ENCODE peak calls at places on chromosomes 1 and 21, in five cellular contexts. R is breast epithelium, K is HCT116, Q is upper lobe of left lung, V is sigmoid colon. P is an unnamed sample.

GRCh38 chr1:8122477-8123407 is 96.6 kb upstream of the ERRFI1 start:
- DNase-seq in R (no peak), K (no peak), Q (no peak), V (peak), P (no peak)

GRCh38 chr1:220432408-220432807 is 95.5 kb upstream of the MARK1 start:
- DNase-seq in R (no peak), K (peak), Q (no peak), V (no peak), P (no peak)

GRCh38 chr1:160951443-160952128 is 3.0 kb downstream of the ITLN2 start:
- DNase-seq in R (no peak), K (peak), Q (peak), V (no peak), P (peak)

GRCh38 chr1:47755368-47755990 is 241.7 kb downstream of the TRABD2B start:
- DNase-seq in R (peak), K (peak), Q (no peak), V (no peak), P (peak)

GRCh38 chr1:168893359-168893791 is 164.4 kb upstream of the DPT start:
- DNase-seq in R (no peak), K (no peak), Q (no peak), V (peak), P (no peak)

GRCh38 chr1:231600461-231600976 is 26.1 kb upstream of the DISC1 start:
- DNase-seq in R (no peak), K (no peak), Q (no peak), V (no peak), P (no peak)

GRCh38 chr1:63984891-63985290 is 211.1 kb downstream of the ROR1 start:
- DNase-seq in R (no peak), K (no peak), Q (no peak), V (no peak), P (no peak)

GRCh38 chr1:225915538-225915991 is 8.5 kb downstream of the PYCR2 start:
- DNase-seq in R (no peak), K (no peak), Q (no peak), V (no peak), P (no peak)

GRCh38 chr1:198151688-198152087 is 5.1 kb upstream of the NEK7 start:
- DNase-seq in R (no peak), K (no peak), Q (no peak), V (no peak), P (no peak)

GRCh38 chr1:119631433-119632102 is 16.5 kb downstream of the ZNF697 start:
- DNase-seq in R (peak), K (no peak), Q (peak), V (peak), P (peak)

GRCh38 chr1:186482661-186483255 is 21.8 kb upstream of the PDC start:
- DNase-seq in R (no peak), K (peak), Q (peak), V (peak), P (no peak)

GRCh38 chr1:236472850-236473788 is 50.7 kb upstream of the LGALS8 start:
- DNase-seq in R (no peak), K (no peak), Q (no peak), V (no peak), P (no peak)

GRCh38 chr1:221994274-221994698 is 252.4 kb upstream of the DUSP10 start:
- DNase-seq in R (no peak), K (no peak), Q (no peak), V (no peak), P (no peak)

GRCh38 chr21:31098576-31099005 is 60.3 kb upstream of the KRTAP19-8 start:
- DNase-seq in R (peak), K (peak), Q (peak), V (peak), P (peak)

GRCh38 chr1:62515055-62515454 is 78.2 kb downstream of the USP1 start:
- DNase-seq in R (no peak), K (no peak), Q (no peak), V (no peak), P (no peak)

GRCh38 chr1:11143401-11143800 is 43.7 kb upstream of the EXOSC10 start:
- DNase-seq in R (no peak), K (no peak), Q (no peak), V (no peak), P (no peak)

GRCh38 chr1:34829250-34829649 is 30.3 kb downstream of the SMIM12 start:
- DNase-seq in R (no peak), K (no peak), Q (no peak), V (no peak), P (no peak)

GRCh38 chr1:62687903-62688686 is at the start of gene DOCK7:
- DNase-seq in R (peak), K (peak), Q (peak), V (peak), P (peak)

GRCh38 chr1:29455781-29456180 is 219.5 kb downstream of the PTPRU start:
- DNase-seq in R (peak), K (no peak), Q (no peak), V (no peak), P (peak)

GRCh38 chr21:28215214-28215954 is 777.3 kb downstream of the LTN1 start:
- DNase-seq in R (no peak), K (no peak), Q (no peak), V (no peak), P (no peak)

GRCh38 chr1:100866041-100866900 is 28.4 kb downstream of the EXTL2 start:
- DNase-seq in R (no peak), K (peak), Q (no peak), V (no peak), P (no peak)

GRCh38 chr1:196678510-196678884 is 26.7 kb downstream of the CFH start:
- DNase-seq in R (no peak), K (no peak), Q (no peak), V (no peak), P (no peak)

GRCh38 chr1:182261655-182262054 is 129.9 kb downstream of the GLUL start:
- DNase-seq in R (no peak), K (no peak), Q (no peak), V (no peak), P (no peak)

GRCh38 chr1:25767437-25767770 is 32.6 kb upstream of the SELENON start:
- DNase-seq in R (no peak), K (no peak), Q (no peak), V (no peak), P (no peak)

GRCh38 chr21:15210235-15210678 is 145.5 kb upstream of the NRIP1 start:
- DNase-seq in R (no peak), K (no peak), Q (peak), V (peak), P (peak)

GRCh38 chr1:225917536-225917935 is 6.5 kb downstream of the PYCR2 start:
- DNase-seq in R (no peak), K (no peak), Q (no peak), V (no peak), P (no peak)

GRCh38 chr1:205271277-205271676 is 43.5 kb downstream of the TMCC2 start:
- DNase-seq in R (no peak), K (no peak), Q (no peak), V (no peak), P (no peak)

GRCh38 chr1:7528386-7529031 is 242.6 kb upstream of the VAMP3 start:
- DNase-seq in R (no peak), K (no peak), Q (no peak), V (no peak), P (peak)

GRCh38 chr1:14980801-14981200 is 172.7 kb upstream of the TMEM51 start:
- DNase-seq in R (no peak), K (no peak), Q (no peak), V (no peak), P (no peak)

GRCh38 chr1:51048670-51049069 is 53.4 kb upstream of the C1orf185 start:
- DNase-seq in R (no peak), K (no peak), Q (no peak), V (no peak), P (no peak)

GRCh38 chr1:162193815-162194214 is 124.3 kb downstream of the NOS1AP start:
- DNase-seq in R (no peak), K (no peak), Q (no peak), V (no peak), P (no peak)

GRCh38 chr1:1763657-1764621 is 14.3 kb downstream of the NADK start:
- DNase-seq in R (no peak), K (no peak), Q (peak), V (no peak), P (peak)

GRCh38 chr1:69976896-69977295 is 228.5 kb downstream of the LRRC40 start:
- DNase-seq in R (no peak), K (no peak), Q (no peak), V (no peak), P (no peak)

GRCh38 chr1:223244366-223245103 is 101.5 kb upstream of the TLR5 start:
- DNase-seq in R (no peak), K (no peak), Q (no peak), V (no peak), P (no peak)

GRCh38 chr1:90724361-90724760 is 7.3 kb upstream of the BARHL2 start:
- DNase-seq in R (no peak), K (no peak), Q (no peak), V (no peak), P (no peak)

GRCh38 chr1:112040891-112041740 is 51.6 kb upstream of the KCND3 start:
- DNase-seq in R (no peak), K (no peak), Q (no peak), V (no peak), P (no peak)

GRCh38 chr1:63824386-63824898 is 50.6 kb downstream of the ROR1 start:
- DNase-seq in R (no peak), K (no peak), Q (no peak), V (no peak), P (no peak)

GRCh38 chr1:6157528-6158174 is 22.5 kb downstream of the CHD5 start:
- DNase-seq in R (no peak), K (peak), Q (no peak), V (no peak), P (no peak)
- TF ChIP-seq POLR2AphosphoS5 in R (no peak), K (peak), Q (no peak), V (no peak), P (no peak)

DNA sequence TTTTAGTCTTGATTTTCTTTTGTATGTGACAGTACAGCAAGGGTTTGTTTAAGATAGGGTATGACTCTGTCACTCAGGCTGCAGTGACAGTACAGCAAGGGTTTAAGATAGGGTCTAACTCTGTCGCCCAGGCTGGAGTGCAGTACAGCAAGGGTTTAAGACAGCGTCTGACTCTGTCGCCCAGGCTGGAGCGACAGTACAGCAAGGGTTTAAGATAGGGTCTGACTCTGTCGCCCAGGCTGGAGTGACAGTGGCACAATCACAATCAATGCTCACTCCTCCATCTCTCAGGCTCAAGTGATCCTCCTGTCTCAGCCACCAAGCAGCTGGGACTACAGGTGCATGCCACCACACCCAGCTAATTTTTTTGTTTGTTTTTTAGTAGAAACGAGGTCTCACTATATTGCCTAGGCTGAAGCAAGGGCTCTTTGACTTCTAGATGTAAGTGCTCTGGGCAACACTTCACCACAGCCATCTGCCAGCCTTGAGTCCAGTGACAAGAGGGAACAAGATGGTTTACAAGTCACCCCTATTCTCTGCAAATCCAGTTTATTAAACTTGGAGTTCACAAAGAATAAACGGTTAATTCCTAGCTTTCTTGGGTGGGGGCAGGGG is 965 bp upstream of the SH2D5 start:
- DNase-seq in R (no peak), K (no peak), Q (no peak), V (no peak), P (no peak)
- H3K4me3 ChIP-seq in R (peak), K (peak), Q (peak), V (no peak), P (no peak)

GRCh38 chr21:39888848-39889247 is 21.6 kb downstream of the PCP4 start:
- DNase-seq in R (no peak), K (no peak), Q (no peak), V (no peak), P (no peak)

GRCh38 chr21:39891111-39891510 is 23.9 kb downstream of the PCP4 start:
- DNase-seq in R (no peak), K (no peak), Q (no peak), V (no peak), P (no peak)

GRCh38 chr21:39882186-39882882 is 15.1 kb downstream of the PCP4 start:
- DNase-seq in R (no peak), K (no peak), Q (no peak), V (no peak), P (no peak)

GRCh38 chr21:39881661-39882060 is 14.4 kb downstream of the PCP4 start:
- DNase-seq in R (no peak), K (no peak), Q (no peak), V (no peak), P (no peak)

DNA sequence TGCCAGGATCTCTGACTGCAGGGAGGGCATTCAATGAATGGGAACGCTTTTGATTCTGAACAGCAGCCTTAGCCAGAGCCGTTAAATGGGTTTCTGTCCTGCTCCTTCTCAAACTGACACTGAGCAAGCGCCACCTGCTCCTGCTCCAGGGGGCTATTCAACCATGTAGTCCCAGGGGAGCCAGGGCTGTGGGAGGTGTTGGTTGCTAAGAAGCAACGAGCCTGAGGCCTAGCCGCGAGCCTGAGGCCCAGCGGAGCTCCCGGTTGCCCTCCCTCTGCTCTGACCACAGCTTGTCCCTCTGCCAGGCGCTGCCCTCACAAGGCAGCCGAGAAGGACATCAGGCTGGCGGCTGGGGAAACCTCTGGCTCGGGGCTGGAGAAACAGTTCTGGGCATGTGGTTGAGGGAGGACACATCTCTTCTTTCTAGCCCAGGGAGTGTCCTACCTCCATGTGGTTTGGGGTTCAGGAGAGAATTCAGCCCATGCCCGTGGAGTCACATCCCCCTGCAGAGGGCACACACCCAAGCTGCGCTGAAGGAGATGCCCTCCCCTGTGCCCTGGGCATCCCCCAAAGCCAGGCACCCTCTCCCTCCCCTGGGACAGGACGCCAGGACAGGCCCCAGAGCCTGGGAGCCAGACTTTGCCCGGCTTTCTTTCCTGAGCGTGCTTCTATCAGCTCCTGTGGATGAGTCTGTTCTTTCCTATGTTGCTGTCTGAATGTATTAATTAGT is 18.0 kb downstream of the PCP4 start:
- DNase-seq in R (no peak), K (no peak), Q (no peak), V (peak), P (no peak)
- TF ChIP-seq POLR2AphosphoS5 in R (no peak), K (no peak), Q (no peak), V (peak), P (no peak)

DNA sequence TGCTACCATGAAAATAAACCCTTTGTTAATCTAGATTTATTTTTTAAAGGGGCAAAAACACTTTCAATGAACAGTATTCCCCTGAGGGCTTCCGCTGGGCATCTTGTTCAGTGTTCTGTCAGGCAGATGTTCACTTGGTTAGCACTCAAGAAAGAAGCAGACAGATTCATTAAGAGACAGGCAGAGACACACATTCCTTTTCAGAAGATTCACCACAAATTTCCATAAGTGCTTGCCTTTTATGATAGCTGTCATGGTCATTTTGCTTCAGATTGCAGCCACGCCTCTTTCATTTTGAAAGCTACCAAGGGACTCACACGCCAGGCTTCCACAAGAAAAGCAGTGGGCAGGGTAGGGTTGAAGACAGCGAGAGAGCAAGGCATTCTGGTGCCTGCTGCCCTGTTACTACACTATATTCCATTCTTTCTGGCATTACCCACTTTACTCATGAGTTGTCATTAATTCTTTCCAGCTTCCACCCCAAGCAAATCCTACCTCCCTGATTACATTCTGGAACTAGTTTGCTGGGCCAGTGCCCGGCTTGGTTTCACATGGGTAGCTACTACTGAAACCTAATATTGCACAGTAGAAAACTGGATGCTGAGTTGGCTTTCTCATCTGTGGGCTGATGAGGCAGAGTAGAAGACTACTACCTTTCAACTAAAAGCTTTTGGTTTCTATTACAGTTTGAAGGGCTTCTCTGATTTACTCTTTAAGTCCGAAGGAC is 91.1 kb upstream of the COL24A1 start:
- DNase-seq in R (no peak), K (no peak), Q (no peak), V (no peak), P (no peak)
- H3K4me3 ChIP-seq in R (no peak), K (no peak), Q (no peak), V (no peak), P (no peak)

GRCh38 chr1:202405928-202406327 is 57.4 kb downstream of the PPP1R12B start:
- DNase-seq in R (no peak), K (no peak), Q (no peak), V (no peak), P (no peak)
- TF ChIP-seq POLR2AphosphoS5 in R (no peak), K (no peak), Q (no peak), V (no peak), P (no peak)

GRCh38 chr1:9239622-9240401 is 5.2 kb downstream of the H6PD start:
- DNase-seq in R (no peak), K (no peak), Q (peak), V (peak), P (peak)
- H3K4me3 ChIP-seq in R (peak), K (no peak), Q (no peak), V (no peak), P (no peak)

DNA sequence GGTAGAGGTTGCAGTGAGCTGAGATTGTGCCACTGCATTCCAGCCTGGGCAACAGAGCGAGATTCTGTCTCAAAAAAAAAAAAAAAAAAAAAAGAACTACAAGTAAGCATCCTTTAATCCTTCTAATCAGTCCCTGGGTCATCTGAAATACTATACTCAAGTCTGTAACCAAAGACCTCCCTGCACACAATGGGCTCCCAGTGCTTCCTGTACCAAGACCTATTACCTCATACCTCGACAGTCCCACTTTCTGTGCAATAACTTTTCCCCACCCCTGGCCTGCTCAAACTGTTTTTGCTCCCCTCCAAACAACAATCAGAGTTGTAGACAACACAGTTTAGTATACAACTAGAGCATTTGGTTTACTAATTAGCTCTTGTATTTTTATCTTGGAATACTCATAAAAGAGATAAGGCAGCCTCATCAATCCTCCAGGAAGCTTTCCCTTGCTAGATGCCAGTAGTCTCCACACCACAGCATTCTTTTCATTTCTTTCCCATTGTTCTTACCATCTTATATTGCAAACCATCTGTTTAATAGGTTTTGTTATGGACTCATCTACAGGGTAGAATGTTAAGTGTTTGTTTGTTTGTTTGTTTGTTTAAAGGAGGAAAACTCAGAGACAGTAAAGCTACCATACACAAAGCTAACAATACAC is 19.2 kb upstream of the RLF start:
- DNase-seq in R (no peak), K (no peak), Q (no peak), V (no peak), P (no peak)
- TF ChIP-seq POLR2AphosphoS5 in R (no peak), K (no peak), Q (no peak), V (no peak), P (no peak)

DNA sequence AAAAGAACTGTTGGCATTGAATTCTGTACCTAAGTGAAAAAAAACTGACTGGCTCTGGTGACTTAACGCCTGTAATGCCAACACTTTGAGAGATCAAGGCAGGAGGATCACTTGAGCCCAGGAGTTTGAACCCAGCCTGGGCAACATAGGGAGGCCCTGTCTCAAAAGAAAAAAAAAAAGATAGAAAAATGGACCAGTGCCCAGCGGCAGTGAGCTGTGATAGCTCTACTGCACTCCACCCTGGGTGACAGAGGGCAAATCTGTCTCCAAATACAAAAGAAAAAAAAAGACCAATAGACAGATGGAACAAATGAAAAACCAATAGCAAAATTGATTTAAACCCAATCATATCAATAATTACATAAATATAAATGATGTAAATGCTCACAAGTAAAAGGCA is 674 bp upstream of the AKR7A3 start:
- DNase-seq in R (no peak), K (no peak), Q (no peak), V (no peak), P (no peak)
- H3K4me3 ChIP-seq in R (peak), K (peak), Q (peak), V (no peak), P (peak)